ENCODE peak calls at places on chromosomes 5 and 9, in six cellular contexts. K is T-helper 2 cell, Z is cardiac septum, P is HTR-8/SVneo, L is WTC11, H is mucosa of gallbladder. B is an unnamed sample.

GRCh38 chr9:133144142-133144886 is 19.4 kb downstream of the GBGT1 start:
- DNase-seq in K (peak), Z (peak), P (no peak), L (peak), H (peak), B (peak)

GRCh38 chr9:110688329-110688728 is 19.7 kb downstream of the MUSK start:
- DNase-seq in K (no peak), Z (no peak), P (no peak), L (no peak), H (no peak), B (no peak)

GRCh38 chr9:129282308-129283211 is 104.5 kb upstream of the IER5L start:
- DNase-seq in K (no peak), Z (peak), P (no peak), L (no peak), H (no peak), B (peak)

GRCh38 chr5:1793966-1794895 is 5.4 kb downstream of the MRPL36 start:
- DNase-seq in K (no peak), Z (no peak), P (peak), L (no peak), H (no peak), B (peak)

GRCh38 chr9:27726244-27727141 is 153.2 kb upstream of the C9orf72 start:
- DNase-seq in K (no peak), Z (no peak), P (peak), L (peak), H (peak), B (no peak)

GRCh38 chr9:97863314-97863713 is 10.3 kb downstream of the FOXE1 start:
- DNase-seq in K (no peak), Z (peak), P (no peak), L (no peak), H (no peak), B (no peak)

GRCh38 chr5:9716838-9717281 is 86.7 kb upstream of the TAS2R1 start:
- DNase-seq in K (no peak), Z (no peak), P (peak), L (no peak), H (no peak), B (no peak)

GRCh38 chr9:129561594-129562281 is 59.2 kb downstream of the C9orf50 start:
- DNase-seq in K (no peak), Z (no peak), P (no peak), L (no peak), H (no peak), B (no peak)

GRCh38 chr5:97297063-97297715 is 114.1 kb upstream of the RIOK2 start:
- DNase-seq in K (no peak), Z (no peak), P (peak), L (peak), H (no peak), B (no peak)

GRCh38 chr5:140596364-140596763 is 31.7 kb downstream of the SLC35A4 start:
- DNase-seq in K (no peak), Z (no peak), P (no peak), L (no peak), H (peak), B (no peak)

GRCh38 chr9:130846487-130847305 is 11.6 kb downstream of the ABL1 start:
- DNase-seq in K (no peak), Z (no peak), P (no peak), L (no peak), H (peak), B (peak)

GRCh38 chr5:6583049-6583880 is 49.6 kb downstream of the NSUN2 start:
- DNase-seq in K (no peak), Z (no peak), P (no peak), L (peak), H (no peak), B (no peak)

GRCh38 chr5:37814699-37815098 is 25.1 kb downstream of the GDNF start:
- DNase-seq in K (no peak), Z (no peak), P (peak), L (no peak), H (no peak), B (no peak)

GRCh38 chr9:91059713-91060112 is 258.1 kb downstream of the SYK start:
- DNase-seq in K (no peak), Z (no peak), P (no peak), L (no peak), H (no peak), B (no peak)

GRCh38 chr5:31583129-31583528 is 51.0 kb downstream of the C5orf22 start:
- DNase-seq in K (no peak), Z (no peak), P (no peak), L (no peak), H (no peak), B (no peak)

GRCh38 chr5:139774980-139775654 is 20.5 kb upstream of the PSD2 start:
- DNase-seq in K (peak), Z (peak), P (peak), L (peak), H (peak), B (peak)

GRCh38 chr9:31542384-31543055 is 841.9 kb upstream of the ACO1 start:
- DNase-seq in K (no peak), Z (no peak), P (peak), L (peak), H (no peak), B (no peak)

GRCh38 chr5:96080557-96080956 is 118.9 kb upstream of the ELL2 start:
- DNase-seq in K (no peak), Z (no peak), P (no peak), L (no peak), H (no peak), B (no peak)

GRCh38 chr5:135317286-135317685 is 81.7 kb downstream of the MACROH2A1 start:
- DNase-seq in K (no peak), Z (peak), P (no peak), L (no peak), H (no peak), B (no peak)

GRCh38 chr9:21688108-21689102 is 114.0 kb upstream of the MTAP start:
- DNase-seq in K (no peak), Z (no peak), P (no peak), L (no peak), H (no peak), B (peak)

GRCh38 chr5:124195416-124195815 is 551.0 kb downstream of the ZNF608 start:
- DNase-seq in K (no peak), Z (no peak), P (no peak), L (no peak), H (no peak), B (no peak)

GRCh38 chr9:132858756-132859155 is 19.3 kb downstream of the AK8 start:
- DNase-seq in K (no peak), Z (no peak), P (no peak), L (no peak), H (no peak), B (no peak)

GRCh38 chr5:133054697-133055471 is 3.1 kb downstream of the HSPA4 start:
- DNase-seq in K (no peak), Z (no peak), P (no peak), L (no peak), H (no peak), B (no peak)

GRCh38 chr5:90014420-90014819 is 395.1 kb downstream of the CETN3 start:
- DNase-seq in K (no peak), Z (no peak), P (no peak), L (no peak), H (no peak), B (no peak)

GRCh38 chr9:114387678-114388431 is at the start of gene AKNA:
- DNase-seq in K (peak), Z (peak), P (peak), L (peak), H (peak), B (peak)

GRCh38 chr5:3564827-3565560 is 30.6 kb upstream of the IRX1 start:
- DNase-seq in K (no peak), Z (no peak), P (no peak), L (no peak), H (no peak), B (no peak)

GRCh38 chr5:178113141-178113787 is at the start of gene N4BP3:
- DNase-seq in K (peak), Z (no peak), P (peak), L (peak), H (no peak), B (no peak)

GRCh38 chr5:2206244-2207108 is 323.8 kb upstream of the IRX4 start:
- DNase-seq in K (no peak), Z (no peak), P (no peak), L (no peak), H (peak), B (peak)

GRCh38 chr5:175814676-175815075 is 56.7 kb upstream of the CPLX2 start:
- DNase-seq in K (no peak), Z (no peak), P (peak), L (no peak), H (no peak), B (no peak)

GRCh38 chr9:134663753-134664415 is 22.3 kb downstream of the COL5A1 start:
- DNase-seq in K (no peak), Z (no peak), P (no peak), L (peak), H (no peak), B (peak)

GRCh38 chr9:97220894-97221477 is 86.5 kb upstream of the CCDC180 start:
- DNase-seq in K (no peak), Z (no peak), P (no peak), L (peak), H (no peak), B (no peak)

GRCh38 chr9:3968891-3969290 is 331.0 kb downstream of the GLIS3 start:
- DNase-seq in K (no peak), Z (no peak), P (no peak), L (no peak), H (no peak), B (no peak)

GRCh38 chr5:175773534-175774070 is 97.8 kb upstream of the CPLX2 start:
- DNase-seq in K (no peak), Z (no peak), P (no peak), L (no peak), H (no peak), B (no peak)

GRCh38 chr5:1210832-1211251 is 9.4 kb downstream of the SLC6A19 start:
- DNase-seq in K (no peak), Z (no peak), P (no peak), L (peak), H (no peak), B (no peak)

GRCh38 chr9:137671721-137672120 is 52.9 kb downstream of the EHMT1 start:
- DNase-seq in K (no peak), Z (no peak), P (no peak), L (no peak), H (no peak), B (peak)

GRCh38 chr9:37486616-37487544 is 1.1 kb downstream of the POLR1E start:
- DNase-seq in K (no peak), Z (no peak), P (no peak), L (no peak), H (no peak), B (no peak)

B was measured in posterior vena cava.